ENCODE peak calls at places on chromosomes 4 and X, in ten cellular contexts. K is H1, Y is neural progenitor cell, P is IMR-90, V is GM23248, S is astrocyte, F is GM23338, O is H9, L is PC-9, A is OCI-LY7. N is an unnamed sample.

GRCh38 chrX:75327607-75328006 is 53.7 kb downstream of the UPRT start:
- DNase-seq in K (no peak), Y (no peak), P (no peak), V (no peak), S (no peak), F (no peak), O (no peak), L (no peak), A (no peak), N (no peak)

GRCh38 chr4:103996059-103996458 is 276.3 kb upstream of the TACR3 start:
- DNase-seq in K (no peak), Y (peak; percentile 63), P (no peak), V (no peak), S (peak; percentile 4), F (peak; percentile 40), O (no peak), L (peak; percentile 0), A (no peak), N (peak; percentile 7)

GRCh38 chr4:81919238-81919637 is 447.5 kb upstream of the RASGEF1B start:
- DNase-seq in K (no peak), Y (peak; percentile 53), P (peak; percentile 1), V (peak; percentile 33), S (no peak), F (peak; percentile 71), O (peak; percentile 38), L (no peak), A (peak; percentile 29), N (no peak)

GRCh38 chr4:94934201-94934600 is 176.4 kb downstream of the BMPR1B start:
- DNase-seq in K (no peak), Y (no peak), P (peak; percentile 69), V (peak; percentile 65), S (peak; percentile 62), F (no peak), O (no peak), L (no peak), A (no peak), N (no peak)

GRCh38 chrX:140431521-140431920 is 73.3 kb downstream of the SOX3 start:
- DNase-seq in K (no peak), Y (no peak), P (peak; percentile 1), V (peak; percentile 33), S (peak; percentile 69), F (no peak), O (no peak), L (no peak), A (no peak), N (no peak)

GRCh38 chr4:129561886-129562285 is 465.9 kb downstream of the C4orf33 start:
- DNase-seq in K (no peak), Y (no peak), P (no peak), V (no peak), S (peak; percentile 34), F (no peak), O (no peak), L (no peak), A (no peak), N (no peak)

GRCh38 chr4:11790230-11790629 is 361.5 kb upstream of the HS3ST1 start:
- DNase-seq in K (no peak), Y (no peak), P (no peak), V (no peak), S (no peak), F (no peak), O (no peak), L (no peak), A (no peak), N (no peak)

GRCh38 chr4:53547983-53548382 is 43.3 kb downstream of the LNX1 start:
- DNase-seq in K (no peak), Y (no peak), P (no peak), V (peak; percentile 56), S (peak; percentile 46), F (no peak), O (no peak), L (no peak), A (no peak), N (no peak)

GRCh38 chrX:122703762-122704161 is 480.3 kb upstream of the GRIA3 start:
- DNase-seq in K (no peak), Y (peak; percentile 15), P (no peak), V (peak; percentile 37), S (peak; percentile 7), F (peak; percentile 1), O (no peak), L (no peak), A (no peak), N (no peak)

GRCh38 chrX:110706446-110706845 is 89.2 kb downstream of the CHRDL1 start:
- DNase-seq in K (no peak), Y (no peak), P (no peak), V (no peak), S (no peak), F (no peak), O (no peak), L (no peak), A (no peak), N (no peak)

DNA sequence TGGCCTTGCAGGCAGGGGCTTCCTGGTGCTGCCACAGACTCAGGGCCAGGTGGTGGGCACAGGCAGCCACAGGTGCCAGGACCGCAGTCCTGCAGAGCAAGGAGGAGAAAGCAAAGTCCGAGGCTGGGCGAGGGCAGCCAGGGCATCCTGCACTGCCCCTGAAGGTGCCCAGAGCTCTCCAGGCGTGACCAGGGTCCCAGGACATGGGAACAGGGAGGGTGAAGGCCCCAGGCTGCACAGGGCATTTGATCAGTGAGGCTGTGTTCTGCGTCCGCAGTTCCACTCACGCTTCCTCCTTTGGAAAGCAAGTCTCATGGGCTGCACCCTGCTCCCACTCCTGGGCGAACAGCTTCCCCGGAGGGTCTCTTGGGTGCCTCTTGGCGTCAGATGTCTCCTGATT is 3.0 kb downstream of the SH3TC1 start:
- DNase-seq in K (no peak), Y (no peak), P (no peak), V (no peak), S (no peak), F (no peak), O (no peak), L (no peak), A (peak; percentile 19), N (no peak)
- H4K20me1 ChIP-seq in K (peaks cover 3% of the 10 kb centered on the region), Y (no peaks in the 10 kb centered on the region), P (no peaks in the 10 kb centered on the region), V (no peaks in the 10 kb centered on the region), S (no peaks in the 10 kb centered on the region), F (no peaks in the 10 kb centered on the region), O (no peaks in the 10 kb centered on the region), L (no peaks in the 10 kb centered on the region), A (no peaks in the 10 kb centered on the region), N (no peaks in the 10 kb centered on the region)

DNA sequence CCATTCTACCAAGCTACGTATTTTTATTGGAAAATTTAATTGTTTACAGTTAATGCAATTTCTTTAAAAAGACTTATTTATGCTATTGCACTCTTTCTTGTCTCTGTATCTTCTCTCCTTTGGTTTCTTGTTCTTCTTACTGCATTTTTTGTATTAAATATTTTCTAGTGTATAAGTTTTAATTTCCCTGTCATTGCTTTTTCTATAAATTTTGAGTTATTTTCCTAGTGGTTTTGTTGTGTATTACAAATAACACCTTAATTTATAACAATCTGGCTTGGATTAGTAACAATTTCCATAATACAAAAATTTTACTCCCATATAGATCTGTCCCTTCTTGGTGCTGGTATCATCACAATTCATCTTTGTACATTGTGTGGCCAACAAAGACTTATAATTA is 303.5 kb upstream of the SPOCK3 start:
- DNase-seq in K (no peak), Y (no peak), P (no peak), V (no peak), S (no peak), F (no peak), O (no peak), L (no peak), A (no peak), N (no peak)
- H4K20me1 ChIP-seq in K (no peaks in the 10 kb centered on the region), Y (no peaks in the 10 kb centered on the region), P (no peaks in the 10 kb centered on the region), V (no peaks in the 10 kb centered on the region), S (no peaks in the 10 kb centered on the region), F (no peaks in the 10 kb centered on the region), O (no peaks in the 10 kb centered on the region), L (no peaks in the 10 kb centered on the region), A (no peaks in the 10 kb centered on the region), N (no peaks in the 10 kb centered on the region)

DNA sequence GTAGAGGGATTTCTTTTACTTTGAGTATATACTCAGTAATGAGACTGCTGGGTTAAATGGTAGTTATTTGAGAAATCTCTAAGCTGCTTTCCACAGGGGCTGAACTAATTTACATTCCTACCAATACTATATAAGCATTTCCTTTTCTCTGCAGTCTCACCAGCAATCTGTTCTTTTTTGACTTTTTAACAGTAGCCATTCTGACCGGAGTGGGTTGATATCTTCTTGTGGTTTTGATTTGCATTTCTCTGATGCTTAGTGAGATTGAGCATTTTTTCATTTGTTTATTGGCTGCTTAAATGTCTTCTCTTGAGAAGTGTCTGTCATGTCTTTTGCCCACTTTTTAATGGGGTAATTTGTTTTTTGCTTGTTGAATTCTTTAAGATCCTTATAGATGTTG is 43.3 kb downstream of the SPCS3 start:
- DNase-seq in K (no peak), Y (no peak), P (no peak), V (no peak), S (peak; percentile 18), F (no peak), O (no peak), L (no peak), A (no peak), N (no peak)
- H4K20me1 ChIP-seq in K (no peaks in the 10 kb centered on the region), Y (no peaks in the 10 kb centered on the region), P (no peaks in the 10 kb centered on the region), V (no peaks in the 10 kb centered on the region), S (no peaks in the 10 kb centered on the region), F (no peaks in the 10 kb centered on the region), O (no peaks in the 10 kb centered on the region), L (no peaks in the 10 kb centered on the region), A (no peaks in the 10 kb centered on the region), N (no peaks in the 10 kb centered on the region)

DNA sequence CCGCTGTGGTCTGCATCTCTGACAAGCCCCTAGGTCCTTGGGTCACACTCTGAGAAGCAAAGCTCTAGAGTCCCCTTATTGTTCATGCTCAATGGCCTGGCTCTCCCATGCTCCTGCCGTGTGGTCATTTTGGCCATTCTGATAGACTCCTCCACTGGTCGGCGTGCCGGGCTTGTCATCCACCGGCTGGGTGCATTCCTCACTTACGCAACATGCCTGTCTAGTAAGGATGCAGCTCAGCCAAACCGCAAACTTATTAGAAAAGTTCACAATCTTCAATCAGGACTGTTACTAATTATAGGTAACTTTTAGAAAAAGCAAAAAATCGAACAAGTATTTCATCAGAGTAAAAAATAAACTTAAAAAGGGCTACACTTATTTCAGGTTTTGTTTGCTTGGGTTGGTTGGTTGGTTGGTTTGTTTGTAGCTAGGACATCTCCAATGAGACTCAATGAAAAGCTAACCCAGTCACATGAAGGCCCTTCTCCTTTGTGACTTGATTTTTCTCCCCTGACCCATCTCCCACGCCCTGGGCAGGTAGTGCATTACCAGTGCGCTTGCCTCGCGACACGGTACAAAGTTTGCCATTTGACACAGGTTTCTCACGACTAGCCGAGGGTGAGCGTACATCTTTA is 41.0 kb downstream of the IRF2 start:
- DNase-seq in K (no peak), Y (no peak), P (peak; percentile 13), V (no peak), S (no peak), F (no peak), O (no peak), L (no peak), A (no peak), N (no peak)
- H4K20me1 ChIP-seq in K (peaks cover 11% of the 10 kb centered on the region), Y (peaks cover 24% of the 10 kb centered on the region), P (peaks cover 16% of the 10 kb centered on the region), V (no peaks in the 10 kb centered on the region), S (peaks cover 56% of the 10 kb centered on the region), F (no peaks in the 10 kb centered on the region), O (no peaks in the 10 kb centered on the region), L (no peaks in the 10 kb centered on the region), A (peaks cover 5% of the 10 kb centered on the region), N (no peaks in the 10 kb centered on the region)

DNA sequence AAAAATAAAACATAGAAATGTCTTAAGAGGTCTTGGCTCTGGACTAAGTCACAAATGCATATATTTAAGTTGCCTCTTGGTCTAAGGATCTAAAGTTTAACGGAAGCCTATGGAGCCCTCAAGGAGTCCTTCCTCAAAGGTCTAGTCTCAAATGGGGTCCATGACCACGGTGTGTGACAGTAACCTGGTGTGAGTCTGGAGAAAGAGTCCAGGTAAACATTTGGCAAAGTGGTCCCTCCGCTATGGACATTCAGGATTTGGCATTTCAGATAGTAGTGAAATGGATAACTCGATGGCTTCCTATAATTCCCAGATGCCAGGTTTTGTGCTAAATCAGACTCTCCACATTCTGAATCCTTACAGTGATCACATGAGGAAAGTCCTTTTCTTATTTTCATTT is 44.2 kb downstream of the RHOH start:
- DNase-seq in K (no peak), Y (no peak), P (no peak), V (no peak), S (no peak), F (no peak), O (no peak), L (no peak), A (no peak), N (no peak)
- H4K20me1 ChIP-seq in K (no peaks in the 10 kb centered on the region), Y (no peaks in the 10 kb centered on the region), P (no peaks in the 10 kb centered on the region), V (no peaks in the 10 kb centered on the region), S (no peaks in the 10 kb centered on the region), F (no peaks in the 10 kb centered on the region), O (no peaks in the 10 kb centered on the region), L (no peaks in the 10 kb centered on the region), A (peaks cover 15% of the 10 kb centered on the region), N (no peaks in the 10 kb centered on the region)